ENCODE peak calls at places on chromosomes 7 and 10, in four cellular contexts. Q is K562, L is HepG2, F is GM12878. W is an unnamed sample.
A peak's percentile ranks its signal among the peaks of the same experiment; 100 is the strongest.

GRCh38 chr7:26439502-26440252 is 148.0 kb downstream of the SNX10 start:
- DNase-seq in Q (no peak), L (no peak), F (no peak), W (no peak)

GRCh38 chr7:151891182-151891581 is 14.3 kb upstream of the PRKAG2 start:
- DNase-seq in Q (no peak), L (no peak), F (no peak), W (no peak)

GRCh38 chr10:62577666-62578291 is 203.6 kb downstream of the ZNF365 start:
- DNase-seq in Q (no peak), L (no peak), F (no peak), W (no peak)

GRCh38 chr7:106180721-106181120 is 68.6 kb upstream of the SYPL1 start:
- DNase-seq in Q (no peak), L (no peak), F (no peak), W (no peak)

GRCh38 chr10:51508156-51508555 is 191.2 kb downstream of the CSTF2T start:
- DNase-seq in Q (no peak), L (no peak), F (no peak), W (no peak)

GRCh38 chr10:119189811-119190282 is 11.2 kb upstream of the PRDX3 start:
- DNase-seq in Q (no peak), L (peak; percentile 71), F (no peak), W (no peak)

GRCh38 chr10:876442-876841 is 55.1 kb downstream of the LARP4B start:
- DNase-seq in Q (no peak), L (no peak), F (no peak), W (no peak)

GRCh38 chr10:88064608-88065383 is 201.4 kb downstream of the PTEN start:
- DNase-seq in Q (no peak), L (no peak), F (peak; percentile 95), W (no peak)

GRCh38 chr7:107725138-107725740 is 18.7 kb upstream of the CBLL1 start:
- DNase-seq in Q (peak; percentile 63), L (peak; percentile 52), F (peak; percentile 12), W (peak; percentile 25)

GRCh38 chr10:51651063-51651462 is 48.3 kb downstream of the CSTF2T start:
- DNase-seq in Q (no peak), L (no peak), F (no peak), W (no peak)

GRCh38 chr7:128444242-128444641 is 11.4 kb upstream of the HILPDA start:
- DNase-seq in Q (no peak), L (no peak), F (no peak), W (no peak)

GRCh38 chr7:126083014-126083413 is 1153.4 kb upstream of the POT1 start:
- DNase-seq in Q (no peak), L (no peak), F (no peak), W (no peak)

GRCh38 chr7:147803625-147804024 is 786.9 kb upstream of the C7orf33 start:
- DNase-seq in Q (no peak), L (no peak), F (no peak), W (peak; percentile 40)

GRCh38 chr7:79785556-79785955 is 332.1 kb upstream of the MAGI2 start:
- DNase-seq in Q (no peak), L (no peak), F (no peak), W (no peak)

GRCh38 chr10:69636626-69637550 is 6.8 kb downstream of the FAM241B start:
- DNase-seq in Q (no peak), L (no peak), F (no peak), W (no peak)

GRCh38 chr10:102245101-102245931 is at the start of gene GBF1:
- DNase-seq in Q (peak; percentile 86), L (peak; percentile 100), F (peak; percentile 100), W (peak; percentile 98)

GRCh38 chr7:46229409-46229808 is 308.3 kb upstream of the IGFBP3 start:
- DNase-seq in Q (no peak), L (peak; percentile 10), F (no peak), W (no peak)

GRCh38 chr7:40784176-40784575 is 649.4 kb downstream of the SUGCT start:
- DNase-seq in Q (no peak), L (no peak), F (no peak), W (no peak)

DNA sequence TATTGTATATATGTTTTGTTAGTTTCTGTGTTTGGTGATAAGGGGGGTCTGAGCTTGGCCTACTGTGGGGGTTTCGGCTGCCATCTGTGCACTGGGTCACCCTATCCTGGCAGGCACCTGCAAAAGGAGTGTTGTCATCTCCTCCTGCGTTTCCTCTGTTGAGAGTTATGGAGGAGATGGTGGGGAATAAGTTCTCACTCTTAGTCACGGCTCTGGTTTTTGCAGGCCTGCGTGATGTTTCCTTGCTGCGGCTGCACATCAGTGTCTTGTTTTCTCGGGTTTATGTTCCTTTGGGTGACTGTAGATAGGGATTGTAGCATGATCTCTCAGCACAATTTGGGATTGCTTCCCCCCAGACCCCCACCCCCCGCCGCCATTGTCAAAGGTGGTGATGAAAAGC is 36.8 kb downstream of the CCM2 start:
- DNase-seq in Q (no peak), L (no peak), F (no peak), W (no peak)
- TF ChIP-seq TARDBP in Q (no peak), L (no peak), F (no peak), W (no peak)

GRCh38 chr10:71440506-71441035 is 43.9 kb downstream of the CDH23 start:
- DNase-seq in Q (no peak), L (no peak), F (no peak), W (no peak)

GRCh38 chr10:71442859-71443570 is 46.3 kb downstream of the CDH23 start:
- DNase-seq in Q (no peak), L (no peak), F (no peak), W (no peak)

GRCh38 chr10:71444284-71445054 is 47.7 kb downstream of the CDH23 start:
- DNase-seq in Q (no peak), L (no peak), F (no peak), W (no peak)

GRCh38 chr10:71442000-71442399 is 45.3 kb downstream of the CDH23 start:
- DNase-seq in Q (no peak), L (no peak), F (no peak), W (no peak)

GRCh38 chr10:71443676-71444075 is 47.0 kb downstream of the CDH23 start:
- DNase-seq in Q (no peak), L (no peak), F (no peak), W (no peak)
- TF ChIP-seq TARDBP in Q (no peak), L (no peak), F (no peak), W (no peak)

GRCh38 chr7:124295289-124295688 is 262.4 kb upstream of the TMEM229A start:
- DNase-seq in Q (no peak), L (no peak), F (no peak), W (no peak)
- TF ChIP-seq TARDBP in Q (no peak), L (no peak), F (no peak), W (no peak)

DNA sequence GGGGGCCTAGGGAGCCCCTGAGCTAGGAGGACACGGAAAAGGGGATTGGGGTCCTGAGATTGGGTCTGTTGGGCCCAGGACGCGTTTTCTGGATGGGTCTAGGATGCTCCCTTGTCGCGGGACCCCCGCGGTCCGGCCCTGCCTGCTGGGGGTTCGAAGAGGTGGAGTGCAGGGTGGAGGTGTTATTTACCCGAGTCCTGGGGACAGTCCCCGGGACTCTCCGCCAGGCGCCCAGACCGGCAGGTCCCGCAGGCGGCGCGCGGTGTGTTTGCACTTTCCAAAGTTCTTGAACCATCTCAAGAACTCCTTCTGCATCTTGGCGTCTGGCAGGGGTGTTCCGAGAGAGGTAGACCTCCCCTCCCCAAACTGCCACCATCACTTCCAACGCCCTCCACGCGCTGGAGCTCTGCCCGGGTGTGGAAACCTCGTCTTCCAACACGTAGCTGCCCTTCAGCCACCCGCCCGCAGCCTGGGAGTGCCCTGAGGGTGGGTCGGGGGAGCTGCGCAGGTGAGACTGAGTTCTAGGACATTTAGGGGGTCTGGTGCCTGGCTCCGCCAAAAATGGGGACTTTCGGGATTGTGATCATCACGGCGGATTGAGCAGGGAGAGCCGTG is 569 bp downstream of the CAV1 start:
- DNase-seq in Q (peak; percentile 47), L (no peak), F (no peak), W (peak; percentile 37)
- TF ChIP-seq TARDBP in Q (no peak), L (no peak), F (no peak), W (no peak)

DNA sequence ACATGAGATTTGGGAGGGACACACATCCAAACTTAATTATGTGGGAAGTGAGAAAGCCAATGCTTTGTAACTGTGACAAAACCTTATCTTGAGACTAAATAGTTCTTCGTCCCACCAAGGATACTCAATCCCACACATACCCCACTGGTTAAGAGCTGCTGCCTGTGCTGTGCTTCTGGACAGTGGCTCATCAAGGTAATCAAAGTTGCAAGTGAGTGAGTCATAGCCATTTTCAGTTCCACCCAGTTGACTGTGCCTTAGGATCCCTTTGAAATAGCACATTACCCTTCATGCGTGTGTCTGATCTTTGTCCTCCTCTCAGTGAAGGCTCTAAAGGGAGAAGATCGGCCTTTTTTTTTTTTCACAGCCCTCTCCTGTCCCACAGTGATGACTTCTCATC is 706.1 kb upstream of the AUTS2 start:
- DNase-seq in Q (no peak), L (no peak), F (no peak), W (no peak)
- TF ChIP-seq TARDBP in Q (no peak), L (no peak), F (no peak), W (no peak)

DNA sequence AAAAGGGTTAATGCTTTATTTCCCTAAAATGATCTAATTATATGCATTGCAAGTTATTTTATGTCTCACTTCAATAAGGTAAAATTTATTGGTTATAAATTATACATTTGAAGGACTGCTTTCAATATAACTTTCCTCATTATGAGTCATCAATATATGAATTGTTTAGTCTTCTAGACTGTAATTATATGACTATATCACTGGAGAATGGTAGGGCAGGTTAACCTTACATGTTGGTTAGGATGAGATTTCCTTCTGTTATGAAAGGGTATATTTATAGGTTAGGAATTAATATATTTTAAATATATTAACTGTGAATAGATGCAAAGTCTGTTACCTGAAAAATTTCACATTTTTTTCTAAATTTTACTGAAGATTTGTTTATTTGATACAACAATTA is 406.4 kb upstream of the ETV1 start:
- DNase-seq in Q (no peak), L (no peak), F (no peak), W (no peak)
- TF ChIP-seq TARDBP in Q (no peak), L (no peak), F (no peak), W (no peak)

GRCh38 chr7:132249591-132249971 is 326.7 kb downstream of the PLXNA4 start:
- DNase-seq in Q (no peak), L (peak; percentile 64), F (no peak), W (peak; percentile 53)

GRCh38 chr7:132246591-132246990 is 329.7 kb downstream of the PLXNA4 start:
- DNase-seq in Q (no peak), L (no peak), F (no peak), W (no peak)

GRCh38 chr7:132245539-132245938 is 330.7 kb downstream of the PLXNA4 start:
- DNase-seq in Q (no peak), L (no peak), F (no peak), W (no peak)

GRCh38 chr7:132248841-132249590 is 327.3 kb downstream of the PLXNA4 start:
- DNase-seq in Q (no peak), L (no peak), F (no peak), W (no peak)

GRCh38 chr7:132247995-132248618 is 328.2 kb downstream of the PLXNA4 start:
- DNase-seq in Q (no peak), L (no peak), F (no peak), W (no peak)
- TF ChIP-seq TARDBP in Q (no peak), L (no peak), F (no peak), W (no peak)

GRCh38 chr10:43695321-43695720 is 46.6 kb upstream of the ZNF32 start:
- DNase-seq in Q (no peak), L (no peak), F (no peak), W (no peak)
- TF ChIP-seq TARDBP in Q (no peak), L (no peak), F (no peak), W (no peak)

GRCh38 chr10:22550732-22551131 is 163.6 kb downstream of the PIP4K2A start:
- DNase-seq in Q (peak; percentile 60), L (peak; percentile 40), F (no peak), W (peak; percentile 57)
- TF ChIP-seq TARDBP in Q (no peak), L (no peak), F (no peak), W (no peak)